ENCODE peak calls at places on chromosomes 3 and 15, in ten cellular contexts. B, J, P, S, K, A, R, I, M and O are unnamed samples.

GRCh38 chr3:46715507-46716175 is 2.0 kb downstream of the PRSS50 start:
- DNase-seq in B (no peak), I (no peak), S (no peak), M (no peak), R (no peak), P (no peak), A (no peak), J (no peak), K (no peak), O (no peak)

GRCh38 chr3:8669019-8669418 is 24.4 kb upstream of the SSUH2 start:
- DNase-seq in I (no peak), P (no peak), B (no peak), A (no peak), J (no peak), S (no peak), R (no peak), K (no peak), M (no peak), O (no peak)

GRCh38 chr3:140467104-140467577 is 210.7 kb upstream of the TRIM42 start:
- DNase-seq in S (peak), J (no peak), K (no peak), R (no peak), P (no peak), I (no peak), A (no peak), M (peak), B (no peak), O (peak)

GRCh38 chr3:154085799-154086198 is 35.4 kb upstream of the ARHGEF26 start:
- DNase-seq in A (no peak), R (no peak), K (no peak), S (peak), M (no peak), J (no peak), P (no peak), B (no peak), I (no peak), O (no peak)

GRCh38 chr3:137642831-137643230 is 121.3 kb upstream of the SOX14 start:
- DNase-seq in A (no peak), I (no peak), R (no peak), M (no peak), B (no peak), P (no peak), J (no peak), K (no peak), S (peak), O (peak)

GRCh38 chr3:193452338-193452737 is 73.8 kb upstream of the ATP13A5 start:
- DNase-seq in K (no peak), A (no peak), I (no peak), R (no peak), S (peak), P (no peak), M (no peak), B (no peak), J (no peak), O (peak)

GRCh38 chr3:88031543-88032148 is 27.2 kb downstream of the CGGBP1 start:
- DNase-seq in J (no peak), K (no peak), S (peak), P (peak), M (peak), I (no peak), A (no peak), B (peak), R (no peak), O (peak)

GRCh38 chr15:93241696-93242585 is 152.9 kb upstream of the RGMA start:
- DNase-seq in A (no peak), J (no peak), B (no peak), P (no peak), S (no peak), M (no peak), I (no peak), K (no peak), R (no peak), O (no peak)

GRCh38 chr3:50196253-50196801 is 4.9 kb downstream of the GNAT1 start:
- DNase-seq in M (no peak), R (no peak), P (no peak), I (no peak), K (no peak), S (no peak), B (no peak), A (no peak), J (no peak), O (no peak)

GRCh38 chr3:139107424-139108252 is 62.9 kb upstream of the PRR23C start:
- DNase-seq in B (no peak), S (no peak), K (no peak), R (no peak), J (no peak), I (no peak), M (no peak), A (no peak), P (no peak), O (no peak)

GRCh38 chr3:50388720-50389352 is 29.5 kb upstream of the TMEM115 start:
- DNase-seq in B (no peak), A (no peak), J (no peak), I (no peak), R (no peak), K (no peak), M (peak), S (no peak), P (no peak), O (no peak)